ENCODE peak calls at places on chromosome 13, in nine cellular contexts. One of them, this sample, is unnamed.

GRCh38 chr13:23778007-23778687 is 111.1 kb downstream of the MIPEP start:
- DNase-seq in hepatocyte: no peak
- DNase-seq in bronchial epithelial cell: no peak
- DNase-seq in stomach: no peak
- DNase-seq in lower lobe of right lung: no peak
- DNase-seq in GM23248: no peak
- DNase-seq in psoas muscle: no peak
- DNase-seq in brain microvascular endothelial cell: no peak
- DNase-seq in mammary epithelial cell: no peak
- DNase-seq in this sample: no peak

GRCh38 chr13:98878421-98879126 is 99.3 kb downstream of the DOCK9 start:
- DNase-seq in hepatocyte: no peak
- DNase-seq in brain microvascular endothelial cell: no peak
- DNase-seq in GM23248: no peak
- DNase-seq in lower lobe of right lung: no peak
- DNase-seq in mammary epithelial cell: no peak
- DNase-seq in bronchial epithelial cell: no peak
- DNase-seq in stomach: no peak
- DNase-seq in psoas muscle: no peak
- DNase-seq in this sample: no peak

GRCh38 chr13:68176486-68176885 is 946.4 kb upstream of the PCDH9 start:
- DNase-seq in psoas muscle: no peak
- DNase-seq in GM23248: peak; percentile 1
- DNase-seq in hepatocyte: peak; percentile 19
- DNase-seq in brain microvascular endothelial cell: peak; percentile 77
- DNase-seq in lower lobe of right lung: no peak
- DNase-seq in stomach: no peak
- DNase-seq in bronchial epithelial cell: peak; percentile 32
- DNase-seq in mammary epithelial cell: peak; percentile 33
- DNase-seq in this sample: no peak

GRCh38 chr13:36244990-36245389 is 30.6 kb upstream of the SOHLH2 start:
- DNase-seq in mammary epithelial cell: no peak
- DNase-seq in hepatocyte: no peak
- DNase-seq in lower lobe of right lung: no peak
- DNase-seq in brain microvascular endothelial cell: no peak
- DNase-seq in psoas muscle: no peak
- DNase-seq in GM23248: no peak
- DNase-seq in bronchial epithelial cell: no peak
- DNase-seq in stomach: no peak
- DNase-seq in this sample: no peak

GRCh38 chr13:77874406-77874805 is 44.2 kb downstream of the EDNRB start:
- DNase-seq in mammary epithelial cell: no peak
- DNase-seq in stomach: no peak
- DNase-seq in hepatocyte: no peak
- DNase-seq in psoas muscle: no peak
- DNase-seq in bronchial epithelial cell: peak; percentile 33
- DNase-seq in brain microvascular endothelial cell: peak; percentile 14
- DNase-seq in GM23248: peak; percentile 72
- DNase-seq in lower lobe of right lung: no peak
- DNase-seq in this sample: no peak

GRCh38 chr13:37540228-37540627 is 58.3 kb downstream of the POSTN start:
- DNase-seq in lower lobe of right lung: no peak
- DNase-seq in bronchial epithelial cell: peak; percentile 79
- DNase-seq in psoas muscle: no peak
- DNase-seq in brain microvascular endothelial cell: peak; percentile 39
- DNase-seq in stomach: no peak
- DNase-seq in GM23248: peak; percentile 91
- DNase-seq in hepatocyte: no peak
- DNase-seq in mammary epithelial cell: peak; percentile 20
- DNase-seq in this sample: no peak

GRCh38 chr13:37923236-37923635 is 53.7 kb upstream of the TRPC4 start:
- DNase-seq in mammary epithelial cell: no peak
- DNase-seq in lower lobe of right lung: no peak
- DNase-seq in brain microvascular endothelial cell: no peak
- DNase-seq in hepatocyte: no peak
- DNase-seq in bronchial epithelial cell: no peak
- DNase-seq in stomach: no peak
- DNase-seq in GM23248: no peak
- DNase-seq in psoas muscle: no peak
- DNase-seq in this sample: no peak

GRCh38 chr13:77415253-77416127 is 88.6 kb upstream of the MYCBP2 start:
- DNase-seq in GM23248: no peak
- DNase-seq in mammary epithelial cell: no peak
- DNase-seq in bronchial epithelial cell: peak; percentile 15
- DNase-seq in hepatocyte: no peak
- DNase-seq in psoas muscle: no peak
- DNase-seq in stomach: no peak
- DNase-seq in brain microvascular endothelial cell: no peak
- DNase-seq in lower lobe of right lung: no peak
- DNase-seq in this sample: no peak

GRCh38 chr13:67119481-67119883 is 110.7 kb downstream of the PCDH9 start:
- DNase-seq in psoas muscle: no peak
- DNase-seq in hepatocyte: no peak
- DNase-seq in brain microvascular endothelial cell: peak; percentile 93
- DNase-seq in GM23248: peak; percentile 20
- DNase-seq in lower lobe of right lung: no peak
- DNase-seq in bronchial epithelial cell: peak; percentile 94
- DNase-seq in mammary epithelial cell: peak; percentile 85
- DNase-seq in stomach: no peak
- DNase-seq in this sample: no peak

GRCh38 chr13:68944272-68944671 is 1163.4 kb upstream of the ATXN8OS start:
- DNase-seq in brain microvascular endothelial cell: no peak
- DNase-seq in psoas muscle: no peak
- DNase-seq in hepatocyte: no peak
- DNase-seq in GM23248: no peak
- DNase-seq in stomach: no peak
- DNase-seq in lower lobe of right lung: no peak
- DNase-seq in bronchial epithelial cell: no peak
- DNase-seq in mammary epithelial cell: no peak
- DNase-seq in this sample: no peak

GRCh38 chr13:90272356-90272755 is 1075.1 kb upstream of the MIR17HG start:
- DNase-seq in bronchial epithelial cell: peak; percentile 81
- DNase-seq in brain microvascular endothelial cell: no peak
- DNase-seq in mammary epithelial cell: peak; percentile 85
- DNase-seq in psoas muscle: no peak
- DNase-seq in hepatocyte: no peak
- DNase-seq in GM23248: peak; percentile 46
- DNase-seq in stomach: no peak
- DNase-seq in lower lobe of right lung: no peak
- DNase-seq in this sample: no peak

GRCh38 chr13:27171244-27171829 is at the start of gene USP12:
- DNase-seq in stomach: no peak
- DNase-seq in brain microvascular endothelial cell: no peak
- DNase-seq in bronchial epithelial cell: no peak
- DNase-seq in psoas muscle: no peak
- DNase-seq in GM23248: no peak
- DNase-seq in hepatocyte: peak; percentile 81
- DNase-seq in mammary epithelial cell: peak; percentile 23
- DNase-seq in lower lobe of right lung: peak; percentile 59
- DNase-seq in this sample: no peak

GRCh38 chr13:90719452-90719851 is 628.0 kb upstream of the MIR17HG start:
- DNase-seq in GM23248: peak; percentile 24
- DNase-seq in mammary epithelial cell: no peak
- DNase-seq in bronchial epithelial cell: no peak
- DNase-seq in lower lobe of right lung: no peak
- DNase-seq in psoas muscle: no peak
- DNase-seq in hepatocyte: no peak
- DNase-seq in brain microvascular endothelial cell: no peak
- DNase-seq in stomach: no peak
- DNase-seq in this sample: no peak

GRCh38 chr13:78382946-78383542 is 220.3 kb downstream of the POU4F1 start:
- DNase-seq in stomach: no peak
- DNase-seq in bronchial epithelial cell: no peak
- DNase-seq in lower lobe of right lung: no peak
- DNase-seq in brain microvascular endothelial cell: no peak
- DNase-seq in GM23248: no peak
- DNase-seq in psoas muscle: no peak
- DNase-seq in mammary epithelial cell: no peak
- DNase-seq in hepatocyte: no peak
- DNase-seq in this sample: no peak

GRCh38 chr13:102903659-102904407 is 58.0 kb downstream of the ERCC5 start:
- DNase-seq in stomach: no peak
- DNase-seq in lower lobe of right lung: no peak
- DNase-seq in GM23248: peak; percentile 45
- DNase-seq in psoas muscle: no peak
- DNase-seq in bronchial epithelial cell: peak; percentile 32
- DNase-seq in hepatocyte: no peak
- DNase-seq in brain microvascular endothelial cell: peak; percentile 5
- DNase-seq in mammary epithelial cell: peak; percentile 29
- DNase-seq in this sample: no peak

GRCh38 chr13:30051531-30052060 is 201.2 kb upstream of the UBL3 start:
- DNase-seq in bronchial epithelial cell: peak; percentile 5
- DNase-seq in hepatocyte: no peak
- DNase-seq in psoas muscle: no peak
- DNase-seq in lower lobe of right lung: no peak
- DNase-seq in GM23248: no peak
- DNase-seq in mammary epithelial cell: peak; percentile 54
- DNase-seq in stomach: no peak
- DNase-seq in brain microvascular endothelial cell: no peak
- DNase-seq in this sample: no peak

GRCh38 chr13:94661396-94661795 is 50.9 kb downstream of the SOX21 start:
- DNase-seq in stomach: no peak
- DNase-seq in hepatocyte: no peak
- DNase-seq in psoas muscle: no peak
- DNase-seq in lower lobe of right lung: no peak
- DNase-seq in brain microvascular endothelial cell: no peak
- DNase-seq in GM23248: no peak
- DNase-seq in mammary epithelial cell: no peak
- DNase-seq in bronchial epithelial cell: no peak
- DNase-seq in this sample: no peak

GRCh38 chr13:94660695-94661324 is 51.5 kb downstream of the SOX21 start:
- DNase-seq in hepatocyte: no peak
- DNase-seq in lower lobe of right lung: no peak
- DNase-seq in GM23248: peak; percentile 43
- DNase-seq in mammary epithelial cell: no peak
- DNase-seq in bronchial epithelial cell: peak; percentile 18
- DNase-seq in stomach: no peak
- DNase-seq in psoas muscle: no peak
- DNase-seq in brain microvascular endothelial cell: peak; percentile 27
- DNase-seq in this sample: no peak

GRCh38 chr13:94658926-94659649 is 53.3 kb downstream of the SOX21 start:
- DNase-seq in GM23248: peak; percentile 7
- DNase-seq in bronchial epithelial cell: peak; percentile 21
- DNase-seq in lower lobe of right lung: no peak
- DNase-seq in mammary epithelial cell: peak; percentile 8
- DNase-seq in stomach: no peak
- DNase-seq in brain microvascular endothelial cell: no peak
- DNase-seq in hepatocyte: no peak
- DNase-seq in psoas muscle: no peak
- DNase-seq in this sample: no peak

GRCh38 chr13:94664889-94665288 is 47.5 kb downstream of the SOX21 start:
- DNase-seq in mammary epithelial cell: no peak
- DNase-seq in psoas muscle: no peak
- DNase-seq in bronchial epithelial cell: no peak
- DNase-seq in brain microvascular endothelial cell: no peak
- DNase-seq in lower lobe of right lung: no peak
- DNase-seq in stomach: no peak
- DNase-seq in hepatocyte: no peak
- DNase-seq in GM23248: no peak
- DNase-seq in this sample: no peak

GRCh38 chr13:94662274-94662945 is 49.9 kb downstream of the SOX21 start:
- DNase-seq in GM23248: no peak
- DNase-seq in lower lobe of right lung: no peak
- DNase-seq in psoas muscle: no peak
- DNase-seq in brain microvascular endothelial cell: no peak
- DNase-seq in stomach: no peak
- DNase-seq in bronchial epithelial cell: no peak
- DNase-seq in hepatocyte: no peak
- DNase-seq in mammary epithelial cell: no peak
- DNase-seq in this sample: no peak
- H3K27me3 ChIP-seq in GM23248: peaks cover 40% of the 10 kb centered on the region
- H3K27me3 ChIP-seq in lower lobe of right lung: no peaks in the 10 kb centered on the region
- H3K27me3 ChIP-seq in psoas muscle: peaks cover 22% of the 10 kb centered on the region
- H3K27me3 ChIP-seq in brain microvascular endothelial cell: peaks cover 39% of the 10 kb centered on the region
- H3K27me3 ChIP-seq in stomach: no peaks in the 10 kb centered on the region
- H3K27me3 ChIP-seq in bronchial epithelial cell: no peaks in the 10 kb centered on the region
- H3K27me3 ChIP-seq in hepatocyte: peaks cover 59% of the 10 kb centered on the region
- H3K27me3 ChIP-seq in mammary epithelial cell: peaks cover 3% of the 10 kb centered on the region
- H3K27me3 ChIP-seq in this sample: no peaks in the 10 kb centered on the region

GRCh38 chr13:87677043-87677333 is 5.8 kb downstream of the SLITRK5 start:
- DNase-seq in stomach: no peak
- DNase-seq in bronchial epithelial cell: no peak
- DNase-seq in psoas muscle: no peak
- DNase-seq in brain microvascular endothelial cell: no peak
- DNase-seq in lower lobe of right lung: no peak
- DNase-seq in GM23248: no peak
- DNase-seq in hepatocyte: peak; percentile 23
- DNase-seq in mammary epithelial cell: no peak
- DNase-seq in this sample: no peak
- H3K27me3 ChIP-seq in stomach: no peaks in the 10 kb centered on the region
- H3K27me3 ChIP-seq in bronchial epithelial cell: peaks cover 29% of the 10 kb centered on the region
- H3K27me3 ChIP-seq in psoas muscle: peaks cover 48% of the 10 kb centered on the region
- H3K27me3 ChIP-seq in brain microvascular endothelial cell: peaks cover 26% of the 10 kb centered on the region
- H3K27me3 ChIP-seq in lower lobe of right lung: peaks cover 63% of the 10 kb centered on the region
- H3K27me3 ChIP-seq in GM23248: peaks cover 48% of the 10 kb centered on the region
- H3K27me3 ChIP-seq in hepatocyte: peaks cover 76% of the 10 kb centered on the region
- H3K27me3 ChIP-seq in mammary epithelial cell: peaks cover 48% of the 10 kb centered on the region
- H3K27me3 ChIP-seq in this sample: peaks cover 55% of the 10 kb centered on the region

DNA sequence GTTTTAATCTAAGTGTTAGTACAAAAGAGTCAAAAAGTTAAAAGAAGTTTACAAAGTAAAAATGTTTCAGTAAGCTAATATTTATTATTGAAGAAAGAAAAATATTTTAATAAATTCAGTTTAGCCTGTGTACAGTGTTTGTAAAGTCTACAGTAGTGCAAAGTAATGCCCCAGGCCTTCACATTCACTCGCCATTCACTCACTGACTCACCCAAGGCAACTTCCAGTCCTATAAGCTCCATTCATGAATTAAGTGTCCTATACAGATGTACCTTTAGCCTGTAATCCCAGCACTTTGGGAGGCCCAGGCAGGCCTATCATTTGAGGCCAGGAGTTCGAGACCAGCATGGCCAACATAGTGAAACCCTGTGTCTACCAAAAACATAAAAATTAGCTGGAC is 24.1 kb upstream of the AKAP11 start:
- DNase-seq in lower lobe of right lung: no peak
- DNase-seq in bronchial epithelial cell: peak; percentile 67
- DNase-seq in psoas muscle: no peak
- DNase-seq in mammary epithelial cell: peak; percentile 44
- DNase-seq in brain microvascular endothelial cell: no peak
- DNase-seq in stomach: no peak
- DNase-seq in GM23248: peak; percentile 17
- DNase-seq in hepatocyte: no peak
- DNase-seq in this sample: no peak
- H3K27me3 ChIP-seq in lower lobe of right lung: no peaks in the 10 kb centered on the region
- H3K27me3 ChIP-seq in bronchial epithelial cell: no peaks in the 10 kb centered on the region
- H3K27me3 ChIP-seq in psoas muscle: no peaks in the 10 kb centered on the region
- H3K27me3 ChIP-seq in mammary epithelial cell: no peaks in the 10 kb centered on the region
- H3K27me3 ChIP-seq in brain microvascular endothelial cell: no peaks in the 10 kb centered on the region
- H3K27me3 ChIP-seq in stomach: no peaks in the 10 kb centered on the region
- H3K27me3 ChIP-seq in GM23248: no peaks in the 10 kb centered on the region
- H3K27me3 ChIP-seq in hepatocyte: no peaks in the 10 kb centered on the region
- H3K27me3 ChIP-seq in this sample: no peaks in the 10 kb centered on the region

DNA sequence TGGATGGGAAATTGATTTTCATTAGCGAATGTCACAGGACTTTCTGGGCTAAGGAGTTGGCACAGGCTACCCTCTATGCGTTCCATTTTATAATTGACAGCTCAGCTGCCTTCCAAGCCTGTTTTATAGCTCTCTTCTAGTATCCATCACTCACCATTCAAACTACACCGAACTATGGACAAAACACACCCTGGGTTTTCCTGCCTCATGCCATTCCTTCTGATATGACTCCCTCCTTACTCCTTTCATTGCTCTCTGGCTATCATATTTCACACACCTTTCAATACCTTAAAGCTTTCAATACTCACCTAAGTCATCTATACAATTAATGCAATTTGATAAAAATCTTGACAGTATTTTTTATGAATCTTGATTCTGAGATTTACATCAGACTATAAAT is 181.3 kb downstream of the RAP2A start:
- DNase-seq in GM23248: no peak
- DNase-seq in brain microvascular endothelial cell: no peak
- DNase-seq in stomach: no peak
- DNase-seq in lower lobe of right lung: no peak
- DNase-seq in hepatocyte: no peak
- DNase-seq in bronchial epithelial cell: no peak
- DNase-seq in mammary epithelial cell: no peak
- DNase-seq in psoas muscle: no peak
- DNase-seq in this sample: no peak
- H3K27me3 ChIP-seq in GM23248: no peaks in the 10 kb centered on the region
- H3K27me3 ChIP-seq in brain microvascular endothelial cell: no peaks in the 10 kb centered on the region
- H3K27me3 ChIP-seq in stomach: no peaks in the 10 kb centered on the region
- H3K27me3 ChIP-seq in lower lobe of right lung: no peaks in the 10 kb centered on the region
- H3K27me3 ChIP-seq in hepatocyte: no peaks in the 10 kb centered on the region
- H3K27me3 ChIP-seq in bronchial epithelial cell: no peaks in the 10 kb centered on the region
- H3K27me3 ChIP-seq in mammary epithelial cell: no peaks in the 10 kb centered on the region
- H3K27me3 ChIP-seq in psoas muscle: no peaks in the 10 kb centered on the region
- H3K27me3 ChIP-seq in this sample: no peaks in the 10 kb centered on the region

This sample was measured in CD4-positive, alpha-beta T cell.